ENCODE peak calls at places on chromosomes 4 and X, in five cellular contexts. L is psoas muscle, Z is Caco-2, O is OCI-LY7, D is lung. A is an unnamed sample.

GRCh38 chr4:74555231-74555630 is 110.3 kb downstream of the AREG start:
- DNase-seq in L (no peak), O (no peak), D (no peak), Z (no peak), A (no peak)

GRCh38 chr4:39154009-39154408 is 28.3 kb upstream of the WDR19 start:
- DNase-seq in L (no peak), D (no peak), O (no peak), Z (no peak), A (no peak)

GRCh38 chr4:111776546-111776945 is 368.7 kb upstream of the FAM241A start:
- DNase-seq in O (no peak), Z (no peak), L (no peak), D (no peak), A (no peak)

GRCh38 chrX:10109695-10110094 is 47.1 kb upstream of the CLCN4 start:
- DNase-seq in D (peak; percentile 36), L (peak; percentile 38), Z (no peak), O (no peak), A (peak; percentile 77)

GRCh38 chrX:41108007-41108683 is 22.9 kb downstream of the USP9X start:
- DNase-seq in L (no peak), O (no peak), Z (no peak), D (no peak), A (no peak)

GRCh38 chr4:26866203-26866602 is 5.6 kb downstream of the STIM2 start:
- DNase-seq in L (no peak), O (no peak), Z (no peak), D (no peak), A (no peak)

GRCh38 chr4:8328866-8329559 is 59.5 kb downstream of the HTRA3 start:
- DNase-seq in Z (no peak), O (no peak), L (no peak), D (no peak), A (no peak)

GRCh38 chr4:138438608-138439007 is 196.5 kb upstream of the SLC7A11 start:
- DNase-seq in D (no peak), L (no peak), O (no peak), Z (no peak), A (no peak)

GRCh38 chr4:173167793-173168395 is 717 bp upstream of the GALNT7 start:
- DNase-seq in O (peak; percentile 66), L (no peak), Z (peak; percentile 47), D (peak; percentile 38), A (no peak)

GRCh38 chr4:57190651-57191481 is 80.7 kb upstream of the IGFBP7 start:
- DNase-seq in Z (peak; percentile 48), L (no peak), D (no peak), O (peak; percentile 31), A (no peak)

GRCh38 chr4:152972821-152973613 is 36.9 kb downstream of the FHDC1 start:
- DNase-seq in O (no peak), L (peak; percentile 37), Z (no peak), D (no peak), A (no peak)

GRCh38 chr4:16226816-16227461 is 668 bp upstream of the TAPT1 start:
- DNase-seq in L (peak; percentile 75), Z (peak; percentile 61), O (peak; percentile 56), D (peak; percentile 58), A (peak; percentile 71)

GRCh38 chr4:108008721-108009120 is 19.0 kb downstream of the HADH start:
- DNase-seq in Z (no peak), L (no peak), O (no peak), D (no peak), A (no peak)

GRCh38 chr4:108881190-108881589 is 118.3 kb upstream of the ETNPPL start:
- DNase-seq in D (no peak), O (no peak), Z (no peak), L (no peak), A (no peak)

GRCh38 chrX:130081421-130082045 is 28.8 kb downstream of the ELF4 start:
- DNase-seq in D (no peak), Z (no peak), O (no peak), L (no peak), A (peak; percentile 36)

GRCh38 chrX:125132274-125132673 is 187.4 kb upstream of the TEX13C start:
- DNase-seq in O (peak; percentile 28), Z (no peak), D (no peak), L (no peak), A (no peak)

DNA sequence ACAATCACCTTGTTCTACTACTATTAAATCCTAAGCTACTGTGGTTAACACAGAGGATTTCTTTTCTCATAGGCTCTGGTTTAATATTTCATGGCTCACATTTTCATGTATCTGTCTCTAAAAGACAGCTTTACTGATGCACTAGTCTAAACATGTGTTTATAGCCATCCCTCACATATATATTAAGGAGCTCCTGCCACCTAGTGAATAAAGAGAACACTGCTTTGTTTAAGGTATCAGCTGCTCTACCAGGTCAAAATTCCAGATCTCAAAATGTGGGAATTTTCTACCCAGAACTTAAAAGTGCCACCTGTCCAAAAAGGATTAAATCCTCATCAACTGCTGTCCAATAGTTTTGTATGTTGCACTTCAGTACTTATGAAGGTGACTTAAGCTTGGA is 188.5 kb upstream of the TEX13C start:
- DNase-seq in O (peak; percentile 19), L (no peak), D (no peak), Z (peak; percentile 1), A (no peak)
- TF ChIP-seq CTCF in O (peak; percentile 68), L (no peak), D (no peak), Z (no peak), A (no peak)

GRCh38 chr4:76214269-76214628 is 625 bp upstream of the SCARB2 start:
- DNase-seq in O (no peak), Z (peak; percentile 43), L (no peak), D (peak; percentile 41), A (no peak)

GRCh38 chr4:76213415-76214268 is at the start of gene SCARB2:
- DNase-seq in L (peak; percentile 92), Z (peak; percentile 91), O (no peak), D (peak; percentile 84), A (peak; percentile 94)

GRCh38 chr4:76211769-76212168 is 1.9 kb downstream of the SCARB2 start:
- DNase-seq in Z (no peak), L (no peak), D (no peak), O (no peak), A (no peak)

GRCh38 chr4:76212301-76212700 is 1.3 kb downstream of the SCARB2 start:
- DNase-seq in D (no peak), Z (no peak), O (no peak), L (no peak), A (no peak)

DNA sequence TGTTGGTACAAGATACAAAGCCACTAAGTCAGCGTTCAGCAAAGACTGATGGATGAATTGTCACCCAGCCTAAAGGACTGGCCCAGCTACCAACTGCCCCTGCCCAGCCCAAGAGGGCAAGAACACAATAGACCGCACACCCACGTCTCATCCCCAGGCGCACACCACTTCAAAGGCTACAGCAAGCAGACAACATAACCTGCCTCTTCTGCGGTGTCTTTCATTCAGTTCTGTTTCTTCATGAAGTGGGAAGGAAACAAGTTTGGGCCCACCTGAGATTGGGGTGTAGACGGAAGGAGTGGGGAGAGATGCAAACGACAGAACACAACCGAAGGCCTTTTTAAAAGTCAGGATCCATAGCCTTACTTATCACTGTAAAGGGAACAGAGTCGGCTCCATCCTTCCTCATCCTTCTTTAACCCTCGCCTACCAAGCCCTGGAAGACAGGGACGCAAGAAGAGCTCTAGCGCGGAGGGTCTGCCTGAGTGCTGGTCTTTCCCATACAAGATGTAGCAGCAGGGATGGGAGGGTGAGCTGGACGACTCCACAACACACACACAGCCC is 691 bp downstream of the SCARB2 start:
- DNase-seq in O (no peak), L (no peak), Z (no peak), D (no peak), A (no peak)
- H3K4me1 ChIP-seq in O (no peaks in the 10 kb centered on the region), L (peaks cover 71% of the 10 kb centered on the region), Z (peaks cover 59% of the 10 kb centered on the region), D (peaks cover 42% of the 10 kb centered on the region), A (peaks cover 19% of the 10 kb centered on the region)

DNA sequence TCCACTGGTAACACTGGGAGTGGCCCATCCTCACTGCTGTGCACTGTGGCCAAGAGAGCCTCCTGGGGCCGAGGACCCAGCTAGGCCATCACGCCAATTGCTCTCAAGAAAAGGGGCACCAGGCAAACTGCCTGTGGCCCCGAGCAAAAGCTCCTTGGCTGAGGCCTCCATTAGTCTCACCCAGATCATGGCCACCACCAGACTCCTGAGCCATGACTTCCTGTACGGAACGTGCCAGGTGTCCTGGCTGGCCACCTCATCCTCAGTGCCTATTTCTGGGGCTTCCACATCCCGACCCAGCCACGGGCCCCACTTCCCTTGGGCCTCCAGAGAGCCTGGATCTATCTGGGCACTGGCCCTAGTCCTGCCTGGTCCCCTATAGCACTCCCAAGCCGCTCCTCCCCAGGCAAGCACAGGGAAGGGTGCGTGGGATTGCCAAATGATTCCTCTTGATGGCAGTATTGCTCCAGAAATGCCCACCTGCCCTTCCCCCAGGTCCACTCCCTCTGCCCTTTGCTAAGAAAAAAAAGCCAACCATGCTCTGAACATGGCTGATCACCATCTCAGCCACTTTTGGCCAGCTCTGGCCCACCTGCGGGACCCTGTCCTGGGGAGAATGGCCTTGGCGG is 212.6 kb upstream of the AGTR2 start:
- DNase-seq in O (no peak), Z (peak; percentile 35), L (no peak), D (no peak), A (no peak)
- TF ChIP-seq CTCF in O (no peak), Z (no peak), L (peak; percentile 36), D (no peak), A (no peak)

GRCh38 chrX:916235-916609 is 285.6 kb downstream of the SHOX start:
- DNase-seq in D (peak; percentile 9), Z (no peak), L (no peak), O (no peak), A (no peak)

GRCh38 chrX:912677-913076 is 282.1 kb downstream of the SHOX start:
- DNase-seq in D (no peak), Z (no peak), L (no peak), O (no peak), A (no peak)

GRCh38 chrX:920234-920799 is 289.7 kb downstream of the SHOX start:
- DNase-seq in O (no peak), L (peak; percentile 39), Z (no peak), D (peak; percentile 21), A (no peak)

GRCh38 chrX:915427-916234 is 285.0 kb downstream of the SHOX start:
- DNase-seq in O (no peak), D (peak; percentile 13), L (no peak), Z (no peak), A (no peak)
- H3K4me1 ChIP-seq in O (no peaks in the 10 kb centered on the region), D (no peaks in the 10 kb centered on the region), L (no peaks in the 10 kb centered on the region), Z (no peaks in the 10 kb centered on the region), A (no peaks in the 10 kb centered on the region)

GRCh38 chrX:134237363-134237702 is 351 bp downstream of the CCDC160 start:
- DNase-seq in L (no peak), O (no peak), D (no peak), Z (peak; percentile 26), A (no peak)
- TF ChIP-seq CTCF in L (no peak), O (no peak), D (no peak), Z (no peak), A (no peak)

GRCh38 chr4:94525993-94526740 is 74.4 kb downstream of the PDLIM5 start:
- DNase-seq in O (no peak), L (no peak), Z (no peak), D (no peak), A (no peak)

GRCh38 chr4:94530073-94530472 is 78.3 kb downstream of the PDLIM5 start:
- DNase-seq in Z (no peak), L (no peak), O (no peak), D (no peak), A (no peak)

GRCh38 chr4:94528792-94529451 is 77.2 kb downstream of the PDLIM5 start:
- DNase-seq in L (no peak), D (no peak), O (no peak), Z (no peak), A (no peak)

GRCh38 chr4:94523617-94524016 is 71.9 kb downstream of the PDLIM5 start:
- DNase-seq in D (no peak), Z (no peak), L (no peak), O (no peak), A (no peak)

GRCh38 chr4:94527556-94528233 is 76.0 kb downstream of the PDLIM5 start:
- DNase-seq in O (no peak), Z (no peak), D (no peak), L (no peak), A (no peak)
- H3K4me1 ChIP-seq in O (no peaks in the 10 kb centered on the region), Z (peaks cover 26% of the 10 kb centered on the region), D (peaks cover 29% of the 10 kb centered on the region), L (peaks cover 84% of the 10 kb centered on the region), A (peaks cover 84% of the 10 kb centered on the region)